ENCODE peak calls at places on chromosomes 6 and 20, in nine cellular contexts. C is cardiac muscle cell, K is endothelial cell of umbilical vein, W is brain microvascular endothelial cell, N is tibial artery, I is GM23338, O is MM.1S, F is lower lobe of right lung, M is IMR-90. U is an unnamed sample.
A peak's percentile ranks its signal among the peaks of the same experiment; 100 is the strongest.

GRCh38 chr20:58209652-58210397 is 18.6 kb downstream of the ANKRD60 start:
- DNase-seq in C (peak; percentile 89), K (peak; percentile 70), W (peak; percentile 47), N (peak; percentile 69), I (peak; percentile 86), O (peak; percentile 76), F (peak; percentile 91), M (peak; percentile 65), U (peak; percentile 97)

GRCh38 chr20:43926287-43926686 is 11.6 kb downstream of the TOX2 start:
- DNase-seq in C (no peak), K (no peak), W (no peak), N (no peak), I (no peak), O (no peak), F (no peak), M (no peak), U (no peak)

GRCh38 chr6:52390361-52390727 is 28.4 kb downstream of the PAQR8 start:
- DNase-seq in C (no peak), K (peak; percentile 65), W (peak; percentile 49), N (no peak), I (no peak), O (peak; percentile 76), F (no peak), M (peak; percentile 73), U (no peak)

GRCh38 chr6:3119040-3119723 is 671 bp downstream of the BPHL start:
- DNase-seq in C (no peak), K (no peak), W (peak; percentile 19), N (no peak), I (no peak), O (peak; percentile 19), F (no peak), M (peak; percentile 31), U (no peak)

GRCh38 chr6:135673671-135674309 is 176.2 kb upstream of the AHI1 start:
- DNase-seq in C (no peak), K (no peak), W (peak; percentile 35), N (no peak), I (no peak), O (no peak), F (no peak), M (peak; percentile 79), U (no peak)

GRCh38 chr6:121216928-121217327 is 117.4 kb downstream of the TBC1D32 start:
- DNase-seq in C (no peak), K (no peak), W (peak; percentile 9), N (no peak), I (no peak), O (no peak), F (no peak), M (peak; percentile 58), U (no peak)

GRCh38 chr6:34381086-34381485 is 11.4 kb downstream of the NUDT3 start:
- DNase-seq in C (no peak), K (no peak), W (no peak), N (no peak), I (no peak), O (no peak), F (no peak), M (peak; percentile 61), U (no peak)

GRCh38 chr20:23049933-23050838 is 714 bp upstream of the THBD start:
- DNase-seq in C (peak; percentile 38), K (no peak), W (peak; percentile 19), N (peak; percentile 53), I (peak; percentile 53), O (no peak), F (peak; percentile 81), M (no peak), U (no peak)

GRCh38 chr6:124433369-124434064 is 528.7 kb upstream of the RNF217 start:
- DNase-seq in C (no peak), K (no peak), W (no peak), N (no peak), I (no peak), O (no peak), F (no peak), M (no peak), U (no peak)

GRCh38 chr6:24524801-24525200 is 30.0 kb downstream of the ALDH5A1 start:
- DNase-seq in C (peak; percentile 58), K (peak; percentile 9), W (peak; percentile 51), N (no peak), I (peak; percentile 83), O (peak; percentile 58), F (no peak), M (peak; percentile 59), U (peak; percentile 77)

GRCh38 chr6:21395121-21395520 is 198.4 kb upstream of the SOX4 start:
- DNase-seq in C (no peak), K (no peak), W (peak; percentile 36), N (no peak), I (no peak), O (no peak), F (no peak), M (peak; percentile 4), U (peak; percentile 22)

GRCh38 chr6:56246941-56247653 is at the start of gene COL21A1:
- DNase-seq in C (peak; percentile 76), K (peak; percentile 35), W (no peak), N (peak; percentile 39), I (peak; percentile 94), O (no peak), F (peak; percentile 49), M (no peak), U (peak; percentile 77)

GRCh38 chr6:85516168-85516567 is 66.3 kb downstream of the NT5E start:
- DNase-seq in C (no peak), K (peak; percentile 21), W (no peak), N (no peak), I (no peak), O (no peak), F (no peak), M (peak; percentile 17), U (peak; percentile 4)

GRCh38 chr6:53573299-53573698 is 28.4 kb upstream of the GCLC start:
- DNase-seq in C (no peak), K (no peak), W (no peak), N (no peak), I (peak; percentile 59), O (no peak), F (no peak), M (no peak), U (no peak)

GRCh38 chr6:157432231-157432630 is 51.2 kb downstream of the ZDHHC14 start:
- DNase-seq in C (no peak), K (no peak), W (no peak), N (no peak), I (no peak), O (no peak), F (no peak), M (no peak), U (no peak)

GRCh38 chr6:149923327-149923986 is 536 bp upstream of the RAET1G start:
- DNase-seq in C (no peak), K (no peak), W (no peak), N (no peak), I (no peak), O (no peak), F (no peak), M (no peak), U (no peak)

GRCh38 chr6:42141603-42142117 is 760 bp downstream of the C6orf132 start:
- DNase-seq in C (no peak), K (no peak), W (no peak), N (no peak), I (no peak), O (no peak), F (no peak), M (no peak), U (peak; percentile 54)

GRCh38 chr6:42726485-42727083 is 4.2 kb upstream of the PRPH2 start:
- DNase-seq in C (peak; percentile 90), K (peak; percentile 88), W (peak; percentile 77), N (peak; percentile 85), I (peak; percentile 95), O (peak; percentile 85), F (peak; percentile 80), M (peak; percentile 91), U (peak; percentile 93)

GRCh38 chr20:7361321-7361720 is 578.9 kb downstream of the HAO1 start:
- DNase-seq in C (peak; percentile 5), K (no peak), W (no peak), N (no peak), I (no peak), O (no peak), F (no peak), M (no peak), U (no peak)

GRCh38 chr6:76831299-76831698 is 632.0 kb downstream of the HTR1B start:
- DNase-seq in C (no peak), K (no peak), W (no peak), N (no peak), I (no peak), O (no peak), F (no peak), M (no peak), U (no peak)

GRCh38 chr6:18473765-18474164 is 86.6 kb downstream of the RNF144B start:
- DNase-seq in C (no peak), K (no peak), W (no peak), N (no peak), I (no peak), O (no peak), F (no peak), M (no peak), U (no peak)

GRCh38 chr6:89716532-89716931 is 78.0 kb upstream of the LYRM2 start:
- DNase-seq in C (no peak), K (no peak), W (no peak), N (no peak), I (no peak), O (no peak), F (no peak), M (no peak), U (no peak)
- H3K27ac ChIP-seq in C (no peak overlapping the region), K (no peak overlapping the region), W (no peak overlapping the region), N (no peak overlapping the region), I (no peak overlapping the region), O (no peak overlapping the region), F (no peak overlapping the region), M (no peak overlapping the region), U (no peak overlapping the region)

DNA sequence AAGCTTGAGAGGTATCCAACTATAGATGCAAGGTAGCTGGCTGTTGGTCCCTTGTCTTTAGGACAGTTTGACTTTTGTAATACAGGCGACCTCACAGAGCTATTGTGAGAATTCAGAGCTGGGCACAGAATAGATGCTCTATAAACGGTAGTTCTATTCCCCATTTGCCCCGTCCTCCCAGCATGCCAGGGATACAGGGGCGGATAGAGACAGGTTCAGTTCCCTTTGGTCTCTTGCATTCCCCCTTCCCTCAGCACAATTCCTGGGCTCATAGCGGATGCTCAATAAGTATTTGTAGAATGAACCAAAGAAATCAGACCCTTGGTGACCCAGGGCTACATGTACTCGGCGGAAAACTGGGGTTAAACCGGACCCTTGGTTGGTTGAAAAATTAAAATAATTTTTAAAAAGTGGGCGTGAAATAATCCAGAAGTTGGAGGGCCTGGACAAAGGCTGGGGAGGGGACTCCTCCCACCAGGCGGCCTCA is 707 bp upstream of the TOP1 start:
- DNase-seq in C (no peak), K (no peak), W (no peak), N (no peak), I (no peak), O (no peak), F (no peak), M (no peak), U (no peak)
- H3K4me3 ChIP-seq in C (peak overlapping the region; percentile 24), K (peak overlapping the region; percentile 22), W (peak overlapping the region; percentile 44), N (peak overlapping the region; percentile 100), I (peak overlapping the region; percentile 64), O (peak overlapping the region; percentile 60), F (peak overlapping the region; percentile 96), M (peak overlapping the region; percentile 26), U (peak overlapping the region; percentile 93)

GRCh38 chr6:30974488-30975252 is 8.8 kb upstream of the MUC21 start:
- DNase-seq in C (no peak), K (no peak), W (no peak), N (no peak), I (peak; percentile 38), O (no peak), F (no peak), M (no peak), U (no peak)
- TF ChIP-seq CTCF in C (no peak), K (no peak), W (peak; percentile 6), N (no peak), I (peak; percentile 23), O (no peak), F (no peak), M (no peak), U (no peak)

GRCh38 chr20:5650191-5650691 is 100.0 kb upstream of the SHLD1 start:
- DNase-seq in C (no peak), K (no peak), W (no peak), N (no peak), I (no peak), O (no peak), F (no peak), M (no peak), U (no peak)
- H3K27ac ChIP-seq in C (no peak overlapping the region), K (no peak overlapping the region), W (peak overlapping the region; percentile 24), N (no peak overlapping the region), I (no peak overlapping the region), O (no peak overlapping the region), F (peak overlapping the region; percentile 61), M (peak overlapping the region; percentile 69), U (peak overlapping the region; percentile 67)